ENCODE peak calls at places on chromosomes 11 and 22, in seven cellular contexts. One of them, this sample, is unnamed.

GRCh38 chr11:68329993-68330699 is 17.8 kb downstream of the LRP5 start:
- DNase-seq in esophagus muscularis mucosa: no peak
- DNase-seq in HFFc6: no peak
- DNase-seq in fibroblast of mammary gland: no peak
- DNase-seq in HCT116: no peak
- DNase-seq in BJ: no peak
- DNase-seq in HFF-Myc: no peak
- DNase-seq in this sample: no peak

GRCh38 chr11:74288161-74288560 is 23.3 kb downstream of the P4HA3 start:
- DNase-seq in esophagus muscularis mucosa: no peak
- DNase-seq in HFFc6: peak; percentile 83
- DNase-seq in fibroblast of mammary gland: peak; percentile 99
- DNase-seq in HCT116: no peak
- DNase-seq in BJ: peak; percentile 87
- DNase-seq in HFF-Myc: peak; percentile 59
- DNase-seq in this sample: no peak

GRCh38 chr11:108224366-108224765 is 1.5 kb downstream of the ATM start:
- DNase-seq in esophagus muscularis mucosa: no peak
- DNase-seq in HFFc6: no peak
- DNase-seq in fibroblast of mammary gland: no peak
- DNase-seq in HCT116: no peak
- DNase-seq in BJ: no peak
- DNase-seq in HFF-Myc: no peak
- DNase-seq in this sample: no peak

GRCh38 chr11:119975561-119976152 is 162.3 kb downstream of the TRIM29 start:
- DNase-seq in esophagus muscularis mucosa: no peak
- DNase-seq in HFFc6: no peak
- DNase-seq in fibroblast of mammary gland: no peak
- DNase-seq in HCT116: no peak
- DNase-seq in BJ: no peak
- DNase-seq in HFF-Myc: no peak
- DNase-seq in this sample: no peak

GRCh38 chr22:42179616-42180015 is 49.0 kb upstream of the CYP2D6 start:
- DNase-seq in esophagus muscularis mucosa: no peak
- DNase-seq in HFFc6: peak; percentile 86
- DNase-seq in fibroblast of mammary gland: peak; percentile 90
- DNase-seq in HCT116: no peak
- DNase-seq in BJ: peak; percentile 71
- DNase-seq in HFF-Myc: peak; percentile 82
- DNase-seq in this sample: no peak

GRCh38 chr11:100930185-100930778 is 199.3 kb downstream of the PGR start:
- DNase-seq in esophagus muscularis mucosa: no peak
- DNase-seq in HFFc6: peak; percentile 67
- DNase-seq in fibroblast of mammary gland: peak; percentile 82
- DNase-seq in HCT116: peak; percentile 47
- DNase-seq in BJ: no peak
- DNase-seq in HFF-Myc: peak; percentile 55
- DNase-seq in this sample: peak; percentile 7

GRCh38 chr11:120564573-120565301 is 53.2 kb downstream of the GRIK4 start:
- DNase-seq in esophagus muscularis mucosa: no peak
- DNase-seq in HFFc6: peak; percentile 32
- DNase-seq in fibroblast of mammary gland: peak; percentile 56
- DNase-seq in HCT116: no peak
- DNase-seq in BJ: no peak
- DNase-seq in HFF-Myc: no peak
- DNase-seq in this sample: peak; percentile 90

GRCh38 chr11:35173620-35174278 is 34.8 kb downstream of the CD44 start:
- DNase-seq in esophagus muscularis mucosa: no peak
- DNase-seq in HFFc6: no peak
- DNase-seq in fibroblast of mammary gland: no peak
- DNase-seq in HCT116: no peak
- DNase-seq in BJ: no peak
- DNase-seq in HFF-Myc: no peak
- DNase-seq in this sample: no peak

GRCh38 chr11:116162541-116163230 is 610.1 kb downstream of the BUD13 start:
- DNase-seq in esophagus muscularis mucosa: peak; percentile 89
- DNase-seq in HFFc6: no peak
- DNase-seq in fibroblast of mammary gland: no peak
- DNase-seq in HCT116: no peak
- DNase-seq in BJ: no peak
- DNase-seq in HFF-Myc: no peak
- DNase-seq in this sample: no peak

GRCh38 chr11:76603202-76603601 is 67.3 kb downstream of the LRRC32 start:
- DNase-seq in esophagus muscularis mucosa: peak; percentile 55
- DNase-seq in HFFc6: no peak
- DNase-seq in fibroblast of mammary gland: no peak
- DNase-seq in HCT116: no peak
- DNase-seq in BJ: no peak
- DNase-seq in HFF-Myc: no peak
- DNase-seq in this sample: no peak

GRCh38 chr11:134949716-134950115 is 537.7 kb upstream of the B3GAT1 start:
- DNase-seq in esophagus muscularis mucosa: no peak
- DNase-seq in HFFc6: no peak
- DNase-seq in fibroblast of mammary gland: peak; percentile 55
- DNase-seq in HCT116: no peak
- DNase-seq in BJ: no peak
- DNase-seq in HFF-Myc: no peak
- DNase-seq in this sample: no peak

GRCh38 chr11:60252208-60252566 is 9.2 kb upstream of the MS4A4E start:
- DNase-seq in esophagus muscularis mucosa: no peak
- DNase-seq in HFFc6: no peak
- DNase-seq in fibroblast of mammary gland: no peak
- DNase-seq in HCT116: no peak
- DNase-seq in BJ: no peak
- DNase-seq in HFF-Myc: no peak
- DNase-seq in this sample: no peak

GRCh38 chr11:118277312-118277711 is 13.2 kb upstream of the MPZL2 start:
- DNase-seq in esophagus muscularis mucosa: peak; percentile 84
- DNase-seq in HFFc6: peak; percentile 30
- DNase-seq in fibroblast of mammary gland: peak; percentile 36
- DNase-seq in HCT116: peak; percentile 44
- DNase-seq in BJ: no peak
- DNase-seq in HFF-Myc: no peak
- DNase-seq in this sample: peak; percentile 13

GRCh38 chr11:124799384-124800225 is 601 bp downstream of the MSANTD2 start:
- DNase-seq in esophagus muscularis mucosa: no peak
- DNase-seq in HFFc6: no peak
- DNase-seq in fibroblast of mammary gland: peak; percentile 14
- DNase-seq in HCT116: no peak
- DNase-seq in BJ: no peak
- DNase-seq in HFF-Myc: no peak
- DNase-seq in this sample: peak; percentile 72

GRCh38 chr11:16001899-16002426 is 354.4 kb downstream of the SOX6 start:
- DNase-seq in esophagus muscularis mucosa: no peak
- DNase-seq in HFFc6: peak; percentile 83
- DNase-seq in fibroblast of mammary gland: peak; percentile 99
- DNase-seq in HCT116: peak; percentile 10
- DNase-seq in BJ: peak; percentile 93
- DNase-seq in HFF-Myc: peak; percentile 98
- DNase-seq in this sample: no peak

GRCh38 chr11:32420937-32421532 is 14.3 kb downstream of the WT1 start:
- DNase-seq in esophagus muscularis mucosa: peak; percentile 80
- DNase-seq in HFFc6: no peak
- DNase-seq in fibroblast of mammary gland: no peak
- DNase-seq in HCT116: no peak
- DNase-seq in BJ: no peak
- DNase-seq in HFF-Myc: no peak
- DNase-seq in this sample: peak; percentile 74

GRCh38 chr22:19788661-19789225 is 28.2 kb downstream of the TBX1 start:
- DNase-seq in esophagus muscularis mucosa: no peak
- DNase-seq in HFFc6: no peak
- DNase-seq in fibroblast of mammary gland: no peak
- DNase-seq in HCT116: no peak
- DNase-seq in BJ: no peak
- DNase-seq in HFF-Myc: no peak
- DNase-seq in this sample: no peak

GRCh38 chr11:7170431-7170830 is 81.3 kb upstream of the SYT9 start:
- DNase-seq in esophagus muscularis mucosa: no peak
- DNase-seq in HFFc6: no peak
- DNase-seq in fibroblast of mammary gland: no peak
- DNase-seq in HCT116: no peak
- DNase-seq in BJ: no peak
- DNase-seq in HFF-Myc: no peak
- DNase-seq in this sample: no peak

GRCh38 chr11:19276859-19277808 is 36.4 kb upstream of the E2F8 start:
- DNase-seq in esophagus muscularis mucosa: no peak
- DNase-seq in HFFc6: no peak
- DNase-seq in fibroblast of mammary gland: peak; percentile 27
- DNase-seq in HCT116: no peak
- DNase-seq in BJ: no peak
- DNase-seq in HFF-Myc: no peak
- DNase-seq in this sample: no peak

GRCh38 chr11:73140213-73141030 is 1.7 kb downstream of the FCHSD2 start:
- DNase-seq in esophagus muscularis mucosa: peak; percentile 91
- DNase-seq in HFFc6: no peak
- DNase-seq in fibroblast of mammary gland: peak; percentile 27
- DNase-seq in HCT116: no peak
- DNase-seq in BJ: no peak
- DNase-seq in HFF-Myc: no peak
- DNase-seq in this sample: peak; percentile 25

GRCh38 chr11:73139476-73140198 is 2.5 kb downstream of the FCHSD2 start:
- DNase-seq in esophagus muscularis mucosa: no peak
- DNase-seq in HFFc6: peak; percentile 33
- DNase-seq in fibroblast of mammary gland: peak; percentile 35
- DNase-seq in HCT116: no peak
- DNase-seq in BJ: no peak
- DNase-seq in HFF-Myc: no peak
- DNase-seq in this sample: no peak

GRCh38 chr11:73135346-73136284 is 6.5 kb downstream of the FCHSD2 start:
- DNase-seq in esophagus muscularis mucosa: no peak
- DNase-seq in HFFc6: no peak
- DNase-seq in fibroblast of mammary gland: no peak
- DNase-seq in HCT116: no peak
- DNase-seq in BJ: no peak
- DNase-seq in HFF-Myc: no peak
- DNase-seq in this sample: no peak

GRCh38 chr11:73137942-73138274 is 4.2 kb downstream of the FCHSD2 start:
- DNase-seq in esophagus muscularis mucosa: no peak
- DNase-seq in HFFc6: no peak
- DNase-seq in fibroblast of mammary gland: no peak
- DNase-seq in HCT116: no peak
- DNase-seq in BJ: no peak
- DNase-seq in HFF-Myc: no peak
- DNase-seq in this sample: no peak

DNA sequence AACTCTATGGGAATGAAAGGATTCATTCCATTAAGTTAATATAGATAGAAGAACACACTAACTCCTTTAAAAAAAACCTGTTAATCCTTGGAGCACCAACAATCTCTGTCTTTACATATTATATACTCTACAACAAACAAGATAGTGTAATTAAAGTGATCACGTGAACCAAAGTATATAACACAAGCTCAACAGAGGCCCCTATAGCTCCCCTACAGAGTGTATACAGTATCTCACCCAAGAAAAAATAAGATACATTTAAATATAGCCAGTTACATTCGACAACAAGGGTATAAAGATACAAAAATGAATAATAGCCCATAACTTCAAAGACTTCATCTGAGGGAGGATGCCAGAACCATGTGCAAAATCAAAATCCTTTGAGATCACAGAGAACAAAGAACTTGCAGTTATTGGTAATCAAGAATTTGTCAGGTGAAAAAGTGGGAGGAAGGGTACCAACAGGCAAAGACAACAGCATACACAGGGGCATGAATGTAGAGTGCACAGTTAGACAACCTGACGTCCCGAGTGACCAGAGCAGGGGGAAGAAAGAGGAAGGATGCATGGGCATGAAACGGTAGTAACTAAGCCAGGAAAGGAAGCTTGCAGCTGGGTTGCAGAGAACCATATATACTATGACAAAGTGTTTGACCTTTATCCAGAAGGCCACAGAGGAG is 4.7 kb downstream of the FCHSD2 start:
- DNase-seq in esophagus muscularis mucosa: no peak
- DNase-seq in HFFc6: no peak
- DNase-seq in fibroblast of mammary gland: no peak
- DNase-seq in HCT116: no peak
- DNase-seq in BJ: no peak
- DNase-seq in HFF-Myc: no peak
- DNase-seq in this sample: no peak
- TF ChIP-seq CTCF in esophagus muscularis mucosa: no peak
- TF ChIP-seq CTCF in HFFc6: peak; percentile 14
- TF ChIP-seq CTCF in fibroblast of mammary gland: no peak
- TF ChIP-seq CTCF in HCT116: peak; percentile 27
- TF ChIP-seq CTCF in BJ: no peak
- TF ChIP-seq CTCF in HFF-Myc: no peak
- TF ChIP-seq CTCF in this sample: no peak

DNA sequence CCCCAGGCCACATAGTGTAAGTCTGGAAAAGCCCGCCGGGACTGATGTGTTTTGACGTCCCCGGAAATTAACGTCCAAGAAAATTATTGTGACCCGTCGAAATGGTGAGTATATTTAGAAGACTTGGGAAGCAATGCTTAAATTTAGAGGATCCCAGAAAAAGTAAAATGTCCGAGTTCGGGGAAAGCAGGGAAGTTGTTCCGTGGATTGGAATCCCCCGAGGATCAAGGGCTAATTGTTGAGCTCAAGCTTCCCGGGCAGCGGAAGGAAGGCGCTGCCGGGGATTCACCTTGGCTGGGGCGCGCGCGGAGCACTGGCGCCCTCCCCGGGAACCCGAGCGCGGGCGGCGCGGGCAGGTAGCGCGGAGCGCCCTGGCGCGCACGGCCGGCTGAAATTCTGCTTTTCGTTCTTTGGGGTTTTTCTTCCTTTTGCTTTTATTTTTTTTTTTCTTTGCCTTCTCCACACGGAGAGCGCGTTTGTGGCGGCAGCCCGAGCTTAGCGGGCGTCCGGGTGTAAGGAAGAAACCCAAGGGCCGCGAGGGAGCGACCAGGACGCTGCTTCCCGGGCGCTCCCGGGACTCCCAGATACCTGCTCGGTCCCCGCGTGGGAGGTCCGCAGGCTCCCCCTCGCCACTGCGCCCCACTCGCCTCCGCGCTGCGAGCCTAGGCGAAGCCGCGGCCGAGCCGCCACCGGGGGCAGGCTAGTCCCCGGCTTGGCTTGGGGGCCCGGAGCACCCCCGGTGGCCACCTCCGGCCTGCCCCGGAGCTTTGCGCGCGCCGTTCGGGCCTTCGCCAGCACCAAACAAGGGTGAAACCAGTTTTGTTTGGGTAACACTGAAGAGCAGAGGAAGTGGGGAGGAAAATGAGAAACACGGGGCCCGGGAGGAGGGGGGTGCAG is 4.7 kb upstream of the IGF2 start:
- DNase-seq in esophagus muscularis mucosa: no peak
- DNase-seq in HFFc6: no peak
- DNase-seq in fibroblast of mammary gland: no peak
- DNase-seq in HCT116: no peak
- DNase-seq in BJ: no peak
- DNase-seq in HFF-Myc: no peak
- DNase-seq in this sample: no peak
- TF ChIP-seq CTCF in esophagus muscularis mucosa: no peak
- TF ChIP-seq CTCF in HFFc6: peak; percentile 31
- TF ChIP-seq CTCF in fibroblast of mammary gland: no peak
- TF ChIP-seq CTCF in HCT116: peak; percentile 29
- TF ChIP-seq CTCF in BJ: no peak
- TF ChIP-seq CTCF in HFF-Myc: no peak
- TF ChIP-seq CTCF in this sample: no peak

GRCh38 chr11:106160494-106160893 is 83.0 kb downstream of the AASDHPPT start:
- DNase-seq in esophagus muscularis mucosa: no peak
- DNase-seq in HFFc6: no peak
- DNase-seq in fibroblast of mammary gland: no peak
- DNase-seq in HCT116: no peak
- DNase-seq in BJ: no peak
- DNase-seq in HFF-Myc: no peak
- DNase-seq in this sample: no peak
- TF ChIP-seq CTCF in esophagus muscularis mucosa: no peak
- TF ChIP-seq CTCF in HFFc6: no peak
- TF ChIP-seq CTCF in fibroblast of mammary gland: no peak
- TF ChIP-seq CTCF in HCT116: no peak
- TF ChIP-seq CTCF in BJ: no peak
- TF ChIP-seq CTCF in HFF-Myc: no peak
- TF ChIP-seq CTCF in this sample: no peak

GRCh38 chr11:125918140-125918840 is 14.0 kb downstream of the DDX25 start:
- DNase-seq in esophagus muscularis mucosa: peak; percentile 84
- DNase-seq in HFFc6: no peak
- DNase-seq in fibroblast of mammary gland: no peak
- DNase-seq in HCT116: no peak
- DNase-seq in BJ: no peak
- DNase-seq in HFF-Myc: peak; percentile 82
- DNase-seq in this sample: no peak
- TF ChIP-seq CTCF in esophagus muscularis mucosa: no peak
- TF ChIP-seq CTCF in HFFc6: peak; percentile 39
- TF ChIP-seq CTCF in fibroblast of mammary gland: peak; percentile 6
- TF ChIP-seq CTCF in HCT116: peak; percentile 27
- TF ChIP-seq CTCF in BJ: no peak
- TF ChIP-seq CTCF in HFF-Myc: peak; percentile 22
- TF ChIP-seq CTCF in this sample: no peak

This sample was measured in GM20000.